ENCODE peak calls at places on chromosomes 12 and 14, in seven cellular contexts. One of them, this sample, is unnamed.

GRCh38 chr12:66934289-66934688 is 255.4 kb upstream of the GRIP1 start:
- DNase-seq in stimulated activated CD8-positive, alpha-beta memory T cell treated with anti-CD3 and anti-CD28 coated beads, Interleukin-12 subunit alpha, Interleukin-12 subunit beta, amount 100 ng/mL, for 1 hour: no peak
- DNase-seq in endothelial cell of umbilical vein: no peak
- DNase-seq in DMS153: no peak
- DNase-seq in NCI-H1105: no peak
- DNase-seq in type B pancreatic cell: no peak
- DNase-seq in GM12892: no peak
- DNase-seq in this sample: no peak

GRCh38 chr12:52061470-52062166 is 8.2 kb upstream of the ATG101 start:
- DNase-seq in stimulated activated CD8-positive, alpha-beta memory T cell treated with anti-CD3 and anti-CD28 coated beads, Interleukin-12 subunit alpha, Interleukin-12 subunit beta, amount 100 ng/mL, for 1 hour: no peak
- DNase-seq in endothelial cell of umbilical vein: no peak
- DNase-seq in DMS153: no peak
- DNase-seq in NCI-H1105: no peak
- DNase-seq in type B pancreatic cell: no peak
- DNase-seq in GM12892: no peak
- DNase-seq in this sample: no peak

GRCh38 chr12:112121780-112122565 is 3.4 kb upstream of the TRAFD1 start:
- DNase-seq in stimulated activated CD8-positive, alpha-beta memory T cell treated with anti-CD3 and anti-CD28 coated beads, Interleukin-12 subunit alpha, Interleukin-12 subunit beta, amount 100 ng/mL, for 1 hour: no peak
- DNase-seq in endothelial cell of umbilical vein: no peak
- DNase-seq in DMS153: no peak
- DNase-seq in NCI-H1105: peak; percentile 16
- DNase-seq in type B pancreatic cell: no peak
- DNase-seq in GM12892: no peak
- DNase-seq in this sample: no peak

GRCh38 chr12:5260086-5260485 is 171.8 kb upstream of the NTF3 start:
- DNase-seq in stimulated activated CD8-positive, alpha-beta memory T cell treated with anti-CD3 and anti-CD28 coated beads, Interleukin-12 subunit alpha, Interleukin-12 subunit beta, amount 100 ng/mL, for 1 hour: no peak
- DNase-seq in endothelial cell of umbilical vein: no peak
- DNase-seq in DMS153: peak; percentile 16
- DNase-seq in NCI-H1105: no peak
- DNase-seq in type B pancreatic cell: no peak
- DNase-seq in GM12892: no peak
- DNase-seq in this sample: no peak

GRCh38 chr12:116637589-116638165 is 78.5 kb downstream of the MAP1LC3B2 start:
- DNase-seq in stimulated activated CD8-positive, alpha-beta memory T cell treated with anti-CD3 and anti-CD28 coated beads, Interleukin-12 subunit alpha, Interleukin-12 subunit beta, amount 100 ng/mL, for 1 hour: no peak
- DNase-seq in endothelial cell of umbilical vein: no peak
- DNase-seq in DMS153: no peak
- DNase-seq in NCI-H1105: no peak
- DNase-seq in type B pancreatic cell: no peak
- DNase-seq in GM12892: no peak
- DNase-seq in this sample: no peak

GRCh38 chr12:131039551-131039950 is 85.8 kb downstream of the ADGRD1 start:
- DNase-seq in stimulated activated CD8-positive, alpha-beta memory T cell treated with anti-CD3 and anti-CD28 coated beads, Interleukin-12 subunit alpha, Interleukin-12 subunit beta, amount 100 ng/mL, for 1 hour: no peak
- DNase-seq in endothelial cell of umbilical vein: no peak
- DNase-seq in DMS153: no peak
- DNase-seq in NCI-H1105: no peak
- DNase-seq in type B pancreatic cell: no peak
- DNase-seq in GM12892: no peak
- DNase-seq in this sample: no peak

GRCh38 chr12:127381681-127382080 is 885.3 kb upstream of the TMEM132C start:
- DNase-seq in stimulated activated CD8-positive, alpha-beta memory T cell treated with anti-CD3 and anti-CD28 coated beads, Interleukin-12 subunit alpha, Interleukin-12 subunit beta, amount 100 ng/mL, for 1 hour: no peak
- DNase-seq in endothelial cell of umbilical vein: no peak
- DNase-seq in DMS153: no peak
- DNase-seq in NCI-H1105: no peak
- DNase-seq in type B pancreatic cell: no peak
- DNase-seq in GM12892: no peak
- DNase-seq in this sample: no peak

GRCh38 chr14:100873083-100873482 is 30.4 kb downstream of the RTL1 start:
- DNase-seq in stimulated activated CD8-positive, alpha-beta memory T cell treated with anti-CD3 and anti-CD28 coated beads, Interleukin-12 subunit alpha, Interleukin-12 subunit beta, amount 100 ng/mL, for 1 hour: no peak
- DNase-seq in endothelial cell of umbilical vein: no peak
- DNase-seq in DMS153: no peak
- DNase-seq in NCI-H1105: no peak
- DNase-seq in type B pancreatic cell: no peak
- DNase-seq in GM12892: no peak
- DNase-seq in this sample: no peak

GRCh38 chr12:103268831-103269514 is 226.8 kb downstream of the C12orf42 start:
- DNase-seq in stimulated activated CD8-positive, alpha-beta memory T cell treated with anti-CD3 and anti-CD28 coated beads, Interleukin-12 subunit alpha, Interleukin-12 subunit beta, amount 100 ng/mL, for 1 hour: no peak
- DNase-seq in endothelial cell of umbilical vein: no peak
- DNase-seq in DMS153: peak; percentile 98
- DNase-seq in NCI-H1105: peak; percentile 96
- DNase-seq in type B pancreatic cell: no peak
- DNase-seq in GM12892: no peak
- DNase-seq in this sample: no peak

GRCh38 chr12:74903522-74903921 is 306.1 kb downstream of the KCNC2 start:
- DNase-seq in stimulated activated CD8-positive, alpha-beta memory T cell treated with anti-CD3 and anti-CD28 coated beads, Interleukin-12 subunit alpha, Interleukin-12 subunit beta, amount 100 ng/mL, for 1 hour: no peak
- DNase-seq in endothelial cell of umbilical vein: no peak
- DNase-seq in DMS153: no peak
- DNase-seq in NCI-H1105: no peak
- DNase-seq in type B pancreatic cell: no peak
- DNase-seq in GM12892: no peak
- DNase-seq in this sample: no peak

GRCh38 chr14:55586411-55586810 is 6.4 kb downstream of the KTN1 start:
- DNase-seq in stimulated activated CD8-positive, alpha-beta memory T cell treated with anti-CD3 and anti-CD28 coated beads, Interleukin-12 subunit alpha, Interleukin-12 subunit beta, amount 100 ng/mL, for 1 hour: no peak
- DNase-seq in endothelial cell of umbilical vein: no peak
- DNase-seq in DMS153: no peak
- DNase-seq in NCI-H1105: no peak
- DNase-seq in type B pancreatic cell: no peak
- DNase-seq in GM12892: no peak
- DNase-seq in this sample: no peak

GRCh38 chr12:96368233-96368632 is 32.0 kb downstream of the CDK17 start:
- DNase-seq in stimulated activated CD8-positive, alpha-beta memory T cell treated with anti-CD3 and anti-CD28 coated beads, Interleukin-12 subunit alpha, Interleukin-12 subunit beta, amount 100 ng/mL, for 1 hour: no peak
- DNase-seq in endothelial cell of umbilical vein: peak; percentile 81
- DNase-seq in DMS153: no peak
- DNase-seq in NCI-H1105: peak; percentile 47
- DNase-seq in type B pancreatic cell: no peak
- DNase-seq in GM12892: no peak
- DNase-seq in this sample: no peak

GRCh38 chr14:52089208-52089607 is 20.3 kb upstream of the NID2 start:
- DNase-seq in stimulated activated CD8-positive, alpha-beta memory T cell treated with anti-CD3 and anti-CD28 coated beads, Interleukin-12 subunit alpha, Interleukin-12 subunit beta, amount 100 ng/mL, for 1 hour: no peak
- DNase-seq in endothelial cell of umbilical vein: no peak
- DNase-seq in DMS153: no peak
- DNase-seq in NCI-H1105: no peak
- DNase-seq in type B pancreatic cell: no peak
- DNase-seq in GM12892: no peak
- DNase-seq in this sample: no peak

GRCh38 chr14:38616959-38617358 is 361.1 kb upstream of the CLEC14A start:
- DNase-seq in stimulated activated CD8-positive, alpha-beta memory T cell treated with anti-CD3 and anti-CD28 coated beads, Interleukin-12 subunit alpha, Interleukin-12 subunit beta, amount 100 ng/mL, for 1 hour: no peak
- DNase-seq in endothelial cell of umbilical vein: no peak
- DNase-seq in DMS153: peak; percentile 50
- DNase-seq in NCI-H1105: peak; percentile 88
- DNase-seq in type B pancreatic cell: no peak
- DNase-seq in GM12892: no peak
- DNase-seq in this sample: no peak

GRCh38 chr14:33068626-33069025 is 129.9 kb downstream of the NPAS3 start:
- DNase-seq in stimulated activated CD8-positive, alpha-beta memory T cell treated with anti-CD3 and anti-CD28 coated beads, Interleukin-12 subunit alpha, Interleukin-12 subunit beta, amount 100 ng/mL, for 1 hour: no peak
- DNase-seq in endothelial cell of umbilical vein: no peak
- DNase-seq in DMS153: no peak
- DNase-seq in NCI-H1105: no peak
- DNase-seq in type B pancreatic cell: no peak
- DNase-seq in GM12892: no peak
- DNase-seq in this sample: no peak

GRCh38 chr12:56932867-56933266 is 1.3 kb downstream of the SDR9C7 start:
- DNase-seq in stimulated activated CD8-positive, alpha-beta memory T cell treated with anti-CD3 and anti-CD28 coated beads, Interleukin-12 subunit alpha, Interleukin-12 subunit beta, amount 100 ng/mL, for 1 hour: no peak
- DNase-seq in endothelial cell of umbilical vein: no peak
- DNase-seq in DMS153: no peak
- DNase-seq in NCI-H1105: no peak
- DNase-seq in type B pancreatic cell: peak; percentile 62
- DNase-seq in GM12892: no peak
- DNase-seq in this sample: peak; percentile 29

GRCh38 chr12:31325524-31325875 is 450 bp downstream of the SINHCAF start:
- DNase-seq in stimulated activated CD8-positive, alpha-beta memory T cell treated with anti-CD3 and anti-CD28 coated beads, Interleukin-12 subunit alpha, Interleukin-12 subunit beta, amount 100 ng/mL, for 1 hour: peak; percentile 1
- DNase-seq in endothelial cell of umbilical vein: no peak
- DNase-seq in DMS153: no peak
- DNase-seq in NCI-H1105: no peak
- DNase-seq in type B pancreatic cell: no peak
- DNase-seq in GM12892: peak; percentile 28
- DNase-seq in this sample: no peak

GRCh38 chr14:104423715-104424405 is 155.7 kb upstream of the C14orf180 start:
- DNase-seq in stimulated activated CD8-positive, alpha-beta memory T cell treated with anti-CD3 and anti-CD28 coated beads, Interleukin-12 subunit alpha, Interleukin-12 subunit beta, amount 100 ng/mL, for 1 hour: no peak
- DNase-seq in endothelial cell of umbilical vein: no peak
- DNase-seq in DMS153: no peak
- DNase-seq in NCI-H1105: no peak
- DNase-seq in type B pancreatic cell: peak; percentile 66
- DNase-seq in GM12892: no peak
- DNase-seq in this sample: no peak

GRCh38 chr14:105388110-105388951 is 10.0 kb upstream of the TEX22 start:
- DNase-seq in stimulated activated CD8-positive, alpha-beta memory T cell treated with anti-CD3 and anti-CD28 coated beads, Interleukin-12 subunit alpha, Interleukin-12 subunit beta, amount 100 ng/mL, for 1 hour: no peak
- DNase-seq in endothelial cell of umbilical vein: no peak
- DNase-seq in DMS153: no peak
- DNase-seq in NCI-H1105: no peak
- DNase-seq in type B pancreatic cell: no peak
- DNase-seq in GM12892: no peak
- DNase-seq in this sample: no peak

GRCh38 chr14:74562515-74563232 is 49.4 kb downstream of the LTBP2 start:
- DNase-seq in stimulated activated CD8-positive, alpha-beta memory T cell treated with anti-CD3 and anti-CD28 coated beads, Interleukin-12 subunit alpha, Interleukin-12 subunit beta, amount 100 ng/mL, for 1 hour: no peak
- DNase-seq in endothelial cell of umbilical vein: no peak
- DNase-seq in DMS153: peak; percentile 10
- DNase-seq in NCI-H1105: no peak
- DNase-seq in type B pancreatic cell: no peak
- DNase-seq in GM12892: no peak
- DNase-seq in this sample: no peak

GRCh38 chr14:69013943-69014782 is 35.1 kb upstream of the ACTN1 start:
- DNase-seq in stimulated activated CD8-positive, alpha-beta memory T cell treated with anti-CD3 and anti-CD28 coated beads, Interleukin-12 subunit alpha, Interleukin-12 subunit beta, amount 100 ng/mL, for 1 hour: no peak
- DNase-seq in endothelial cell of umbilical vein: peak; percentile 64
- DNase-seq in DMS153: peak; percentile 71
- DNase-seq in NCI-H1105: no peak
- DNase-seq in type B pancreatic cell: no peak
- DNase-seq in GM12892: no peak
- DNase-seq in this sample: peak; percentile 73

GRCh38 chr12:101697197-101697929 is at the start of gene CHPT1:
- DNase-seq in stimulated activated CD8-positive, alpha-beta memory T cell treated with anti-CD3 and anti-CD28 coated beads, Interleukin-12 subunit alpha, Interleukin-12 subunit beta, amount 100 ng/mL, for 1 hour: peak; percentile 27
- DNase-seq in endothelial cell of umbilical vein: peak; percentile 50
- DNase-seq in DMS153: peak; percentile 2
- DNase-seq in NCI-H1105: peak; percentile 76
- DNase-seq in type B pancreatic cell: peak; percentile 80
- DNase-seq in GM12892: peak; percentile 62
- DNase-seq in this sample: peak; percentile 66

GRCh38 chr12:39490500-39491276 is 47.8 kb upstream of the KIF21A start:
- DNase-seq in stimulated activated CD8-positive, alpha-beta memory T cell treated with anti-CD3 and anti-CD28 coated beads, Interleukin-12 subunit alpha, Interleukin-12 subunit beta, amount 100 ng/mL, for 1 hour: no peak
- DNase-seq in endothelial cell of umbilical vein: no peak
- DNase-seq in DMS153: no peak
- DNase-seq in NCI-H1105: no peak
- DNase-seq in type B pancreatic cell: no peak
- DNase-seq in GM12892: no peak
- DNase-seq in this sample: no peak

GRCh38 chr14:53663709-53664108 is 292.9 kb downstream of the BMP4 start:
- DNase-seq in stimulated activated CD8-positive, alpha-beta memory T cell treated with anti-CD3 and anti-CD28 coated beads, Interleukin-12 subunit alpha, Interleukin-12 subunit beta, amount 100 ng/mL, for 1 hour: no peak
- DNase-seq in endothelial cell of umbilical vein: peak; percentile 51
- DNase-seq in DMS153: no peak
- DNase-seq in NCI-H1105: no peak
- DNase-seq in type B pancreatic cell: no peak
- DNase-seq in GM12892: no peak
- DNase-seq in this sample: no peak

GRCh38 chr12:72369560-72369959 is 97.4 kb downstream of the TRHDE start:
- DNase-seq in stimulated activated CD8-positive, alpha-beta memory T cell treated with anti-CD3 and anti-CD28 coated beads, Interleukin-12 subunit alpha, Interleukin-12 subunit beta, amount 100 ng/mL, for 1 hour: no peak
- DNase-seq in endothelial cell of umbilical vein: no peak
- DNase-seq in DMS153: no peak
- DNase-seq in NCI-H1105: no peak
- DNase-seq in type B pancreatic cell: no peak
- DNase-seq in GM12892: no peak
- DNase-seq in this sample: no peak

GRCh38 chr14:72607386-72608125 is 286.3 kb downstream of the DPF3 start:
- DNase-seq in stimulated activated CD8-positive, alpha-beta memory T cell treated with anti-CD3 and anti-CD28 coated beads, Interleukin-12 subunit alpha, Interleukin-12 subunit beta, amount 100 ng/mL, for 1 hour: no peak
- DNase-seq in endothelial cell of umbilical vein: no peak
- DNase-seq in DMS153: no peak
- DNase-seq in NCI-H1105: no peak
- DNase-seq in type B pancreatic cell: peak; percentile 36
- DNase-seq in GM12892: no peak
- DNase-seq in this sample: no peak

GRCh38 chr12:110546339-110546738 is 36.8 kb downstream of the PPTC7 start:
- DNase-seq in stimulated activated CD8-positive, alpha-beta memory T cell treated with anti-CD3 and anti-CD28 coated beads, Interleukin-12 subunit alpha, Interleukin-12 subunit beta, amount 100 ng/mL, for 1 hour: no peak
- DNase-seq in endothelial cell of umbilical vein: peak; percentile 70
- DNase-seq in DMS153: no peak
- DNase-seq in NCI-H1105: no peak
- DNase-seq in type B pancreatic cell: no peak
- DNase-seq in GM12892: no peak
- DNase-seq in this sample: no peak

GRCh38 chr14:103427485-103428443 is 42.5 kb downstream of the MARK3 start:
- DNase-seq in stimulated activated CD8-positive, alpha-beta memory T cell treated with anti-CD3 and anti-CD28 coated beads, Interleukin-12 subunit alpha, Interleukin-12 subunit beta, amount 100 ng/mL, for 1 hour: no peak
- DNase-seq in endothelial cell of umbilical vein: peak; percentile 14
- DNase-seq in DMS153: no peak
- DNase-seq in NCI-H1105: no peak
- DNase-seq in type B pancreatic cell: no peak
- DNase-seq in GM12892: no peak
- DNase-seq in this sample: peak; percentile 62

GRCh38 chr14:99043756-99044155 is 228.2 kb downstream of the BCL11B start:
- DNase-seq in stimulated activated CD8-positive, alpha-beta memory T cell treated with anti-CD3 and anti-CD28 coated beads, Interleukin-12 subunit alpha, Interleukin-12 subunit beta, amount 100 ng/mL, for 1 hour: no peak
- DNase-seq in endothelial cell of umbilical vein: no peak
- DNase-seq in DMS153: no peak
- DNase-seq in NCI-H1105: no peak
- DNase-seq in type B pancreatic cell: no peak
- DNase-seq in GM12892: no peak
- DNase-seq in this sample: no peak

GRCh38 chr12:74646831-74647230 is 109.2 kb downstream of the ATXN7L3B start:
- DNase-seq in stimulated activated CD8-positive, alpha-beta memory T cell treated with anti-CD3 and anti-CD28 coated beads, Interleukin-12 subunit alpha, Interleukin-12 subunit beta, amount 100 ng/mL, for 1 hour: no peak
- DNase-seq in endothelial cell of umbilical vein: no peak
- DNase-seq in DMS153: peak; percentile 48
- DNase-seq in NCI-H1105: peak; percentile 73
- DNase-seq in type B pancreatic cell: no peak
- DNase-seq in GM12892: no peak
- DNase-seq in this sample: no peak

GRCh38 chr12:132748319-132748718 is 13.3 kb downstream of the ANKLE2 start:
- DNase-seq in stimulated activated CD8-positive, alpha-beta memory T cell treated with anti-CD3 and anti-CD28 coated beads, Interleukin-12 subunit alpha, Interleukin-12 subunit beta, amount 100 ng/mL, for 1 hour: no peak
- DNase-seq in endothelial cell of umbilical vein: no peak
- DNase-seq in DMS153: no peak
- DNase-seq in NCI-H1105: no peak
- DNase-seq in type B pancreatic cell: no peak
- DNase-seq in GM12892: no peak
- DNase-seq in this sample: no peak

GRCh38 chr12:105744659-105745058 is 394.1 kb downstream of the NUAK1 start:
- DNase-seq in stimulated activated CD8-positive, alpha-beta memory T cell treated with anti-CD3 and anti-CD28 coated beads, Interleukin-12 subunit alpha, Interleukin-12 subunit beta, amount 100 ng/mL, for 1 hour: no peak
- DNase-seq in endothelial cell of umbilical vein: no peak
- DNase-seq in DMS153: no peak
- DNase-seq in NCI-H1105: no peak
- DNase-seq in type B pancreatic cell: no peak
- DNase-seq in GM12892: no peak
- DNase-seq in this sample: no peak